ENCODE peak calls at places on chromosomes 4 and X, in four cellular contexts. W is fibroblast of the aortic adventitia, H is brain microvascular endothelial cell, V is kidney. L is an unnamed sample.

GRCh38 chrX:69024931-69025330 is 140.3 kb downstream of the PJA1 start:
- DNase-seq in W (peak; percentile 78), H (peak; percentile 20), V (peak; percentile 89), L (peak; percentile 60)

GRCh38 chrX:70422886-70423336 is at the start of gene GDPD2:
- DNase-seq in W (peak; percentile 35), H (no peak), V (no peak), L (no peak)

GRCh38 chrX:124018031-124018430 is 56.5 kb downstream of the STAG2 start:
- DNase-seq in W (peak; percentile 16), H (no peak), V (no peak), L (no peak)

GRCh38 chr4:110128092-110128989 is 70.1 kb downstream of the ELOVL6 start:
- DNase-seq in W (no peak), H (no peak), V (no peak), L (no peak)

GRCh38 chr4:155818639-155819038 is 47.4 kb downstream of the ASIC5 start:
- DNase-seq in W (peak; percentile 59), H (no peak), V (no peak), L (no peak)

GRCh38 chr4:88296413-88297052 is 12.2 kb upstream of the PPM1K start:
- DNase-seq in W (no peak), H (no peak), V (no peak), L (no peak)

GRCh38 chr4:147409350-147409749 is 71.5 kb upstream of the EDNRA start:
- DNase-seq in W (peak; percentile 62), H (no peak), V (no peak), L (no peak)

GRCh38 chr4:14165253-14165942 is 537.9 kb upstream of the BOD1L1 start:
- DNase-seq in W (no peak), H (no peak), V (no peak), L (no peak)

GRCh38 chr4:107018336-107018735 is 17.8 kb downstream of the DKK2 start:
- DNase-seq in W (no peak), H (no peak), V (no peak), L (no peak)

GRCh38 chrX:133580630-133581029 is 165.3 kb upstream of the GPC4 start:
- DNase-seq in W (peak; percentile 41), H (no peak), V (no peak), L (no peak)

GRCh38 chrX:140431521-140431920 is 73.3 kb downstream of the SOX3 start:
- DNase-seq in W (no peak), H (no peak), V (no peak), L (no peak)

GRCh38 chr4:118942465-118942864 is 53.8 kb downstream of the SYNPO2 start:
- DNase-seq in W (no peak), H (no peak), V (no peak), L (peak; percentile 47)

GRCh38 chr4:64158648-64159326 is 250.5 kb downstream of the TECRL start:
- DNase-seq in W (peak; percentile 37), H (peak; percentile 42), V (no peak), L (peak; percentile 74)

GRCh38 chr4:104491396-104491821 is 3.3 kb downstream of the CXXC4 start:
- DNase-seq in W (no peak), H (no peak), V (peak; percentile 76), L (peak; percentile 71)

GRCh38 chrX:22059800-22060199 is 27.7 kb downstream of the PHEX start:
- DNase-seq in W (peak; percentile 6), H (no peak), V (no peak), L (no peak)

GRCh38 chr4:69753666-69754065 is 6.8 kb downstream of the SULT1B1 start:
- DNase-seq in W (peak; percentile 56), H (no peak), V (no peak), L (no peak)

GRCh38 chrX:47523297-47523696 is 37.7 kb upstream of the ARAF start:
- DNase-seq in W (peak; percentile 65), H (peak; percentile 62), V (peak; percentile 91), L (peak; percentile 86)

GRCh38 chrX:14660970-14661369 is 131.6 kb downstream of the GLRA2 start:
- DNase-seq in W (no peak), H (no peak), V (no peak), L (no peak)

GRCh38 chr4:73609688-73610087 is 10.5 kb downstream of the RASSF6 start:
- DNase-seq in W (peak; percentile 72), H (peak; percentile 11), V (no peak), L (no peak)

GRCh38 chr4:81799371-81799770 is 327.7 kb upstream of the RASGEF1B start:
- DNase-seq in W (no peak), H (no peak), V (no peak), L (no peak)

GRCh38 chr4:109355835-109356234 is 53.4 kb upstream of the COL25A1 start:
- DNase-seq in W (no peak), H (no peak), V (no peak), L (no peak)

GRCh38 chrX:130120321-130120731 is 10.0 kb upstream of the ELF4 start:
- DNase-seq in W (no peak), H (no peak), V (peak; percentile 70), L (peak; percentile 40)

GRCh38 chrX:72069380-72070160 is 62.1 kb downstream of the RTL5 start:
- DNase-seq in W (no peak), H (no peak), V (no peak), L (peak; percentile 26)

GRCh38 chr4:46931981-46932380 is 22.9 kb upstream of the COX7B2 start:
- DNase-seq in W (peak; percentile 70), H (peak; percentile 58), V (no peak), L (peak; percentile 59)

GRCh38 chr4:156976147-156976546 is 4.5 kb upstream of the PDGFC start:
- DNase-seq in W (peak; percentile 73), H (no peak), V (no peak), L (no peak)

GRCh38 chrX:3178329-3178728 is 137.1 kb downstream of the ARSF start:
- DNase-seq in W (no peak), H (no peak), V (no peak), L (no peak)

GRCh38 chrX:3177851-3178250 is 136.6 kb downstream of the ARSF start:
- DNase-seq in W (no peak), H (no peak), V (no peak), L (no peak)

GRCh38 chrX:3175659-3176438 is 134.6 kb downstream of the ARSF start:
- DNase-seq in W (peak; percentile 45), H (no peak), V (no peak), L (no peak)

GRCh38 chrX:3181846-3182245 is 140.6 kb downstream of the ARSF start:
- DNase-seq in W (no peak), H (no peak), V (no peak), L (no peak)

GRCh38 chrX:3176439-3176820 is 135.2 kb downstream of the ARSF start:
- DNase-seq in W (peak; percentile 57), H (no peak), V (no peak), L (no peak)
- TF ChIP-seq CTCF in W (no peak), H (no peak), V (no peak), L (no peak)

GRCh38 chr4:2630556-2631273 is 94.3 kb downstream of the FAM193A start:
- DNase-seq in W (no peak), H (no peak), V (no peak), L (no peak)
- TF ChIP-seq CTCF in W (no peak), H (no peak), V (no peak), L (no peak)

DNA sequence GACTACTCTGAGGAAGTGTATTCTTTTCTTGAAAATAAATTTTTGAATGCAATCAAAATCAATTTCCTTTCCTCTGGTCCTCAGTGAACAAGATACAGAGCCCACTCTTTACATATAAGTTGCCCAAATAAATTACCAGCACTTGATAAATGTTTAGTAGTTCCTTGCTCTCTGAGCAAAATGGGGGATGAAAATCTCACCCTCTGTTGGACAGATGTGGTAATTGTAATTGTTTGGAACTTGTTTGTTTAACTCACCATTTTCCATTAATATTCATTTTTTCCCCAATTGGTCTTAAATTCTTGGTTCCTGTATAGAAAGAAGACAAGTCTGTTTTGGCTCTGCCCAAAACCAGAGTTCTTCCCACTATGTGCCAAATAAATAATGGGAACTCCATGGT is 146.3 kb downstream of the LDB2 start:
- DNase-seq in W (peak; percentile 48), H (no peak), V (no peak), L (no peak)
- TF ChIP-seq CTCF in W (peak; percentile 35), H (peak; percentile 33), V (peak; percentile 20), L (peak; percentile 49)

GRCh38 chr4:89486042-89486441 is 178.4 kb upstream of the GPRIN3 start:
- DNase-seq in W (peak; percentile 70), H (no peak), V (no peak), L (no peak)
- TF ChIP-seq CTCF in W (peak; percentile 59), H (peak; percentile 46), V (no peak), L (no peak)

DNA sequence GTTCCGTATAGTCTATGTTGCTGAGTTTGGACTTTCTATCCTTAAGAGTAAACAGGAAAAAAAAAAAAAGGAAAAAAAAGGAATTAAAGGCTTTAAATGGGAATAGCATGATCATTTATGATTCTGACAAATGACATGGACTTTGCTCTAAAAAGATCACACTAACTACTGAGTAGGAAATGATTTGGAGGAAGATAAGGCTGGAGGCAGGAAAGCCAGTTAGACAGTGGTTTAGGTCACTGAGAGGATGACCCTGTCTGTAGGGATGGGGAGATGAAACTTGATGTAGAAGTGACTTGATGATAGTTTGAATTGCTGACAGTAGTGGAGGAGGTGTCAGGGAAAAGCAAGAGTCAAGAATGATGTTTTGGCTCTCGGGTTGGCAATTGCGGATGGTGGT is 9.2 kb upstream of the JADE1 start:
- DNase-seq in W (no peak), H (no peak), V (no peak), L (no peak)
- TF ChIP-seq CTCF in W (no peak), H (no peak), V (no peak), L (no peak)